ENCODE peak calls at places on chromosomes 6 and 20, in six cellular contexts. J, M, N, P, Q and C are unnamed samples.

GRCh38 chr6:31471711-31472110 is 26.2 kb upstream of the MICB start:
- DNase-seq in N (no peak), M (no peak), P (no peak), Q (no peak), J (no peak), C (no peak)

GRCh38 chr6:143733500-143733899 is 55.7 kb downstream of the PHACTR2 start:
- DNase-seq in N (no peak), J (no peak), Q (no peak), M (no peak), P (no peak), C (no peak)

GRCh38 chr6:29728173-29728879 is 5.1 kb downstream of the HLA-F start:
- DNase-seq in M (no peak), J (no peak), N (no peak), Q (no peak), P (no peak), C (no peak)

GRCh38 chr20:58492795-58493538 is 22.2 kb downstream of the APCDD1L start:
- DNase-seq in Q (no peak), M (no peak), J (no peak), P (no peak), N (no peak), C (no peak)

GRCh38 chr6:40187654-40188053 is 253.4 kb upstream of the MOCS1 start:
- DNase-seq in P (no peak), N (no peak), M (no peak), J (no peak), Q (no peak), C (no peak)

GRCh38 chr6:105179244-105180065 is at the start of gene POPDC3:
- DNase-seq in M (no peak), Q (no peak), N (no peak), P (no peak), J (no peak), C (peak; percentile 86)

GRCh38 chr20:56004611-56005388 is 519 bp downstream of the CBLN4 start:
- DNase-seq in P (no peak), J (no peak), M (no peak), Q (no peak), N (no peak), C (peak; percentile 75)

GRCh38 chr20:8808180-8808535 is 260.7 kb upstream of the PLCB4 start:
- DNase-seq in Q (no peak), N (no peak), J (no peak), P (no peak), M (no peak), C (no peak)

GRCh38 chr20:9660236-9660868 is 146.0 kb downstream of the LAMP5 start:
- DNase-seq in M (no peak), P (peak; percentile 16), J (no peak), Q (no peak), N (no peak), C (no peak)

GRCh38 chr6:160297310-160297709 is 38.7 kb upstream of the SLC22A2 start:
- DNase-seq in N (no peak), M (no peak), Q (no peak), J (peak; percentile 19), P (peak; percentile 14), C (no peak)

GRCh38 chr6:126039284-126039683 is 52.9 kb downstream of the TRMT11 start:
- DNase-seq in P (no peak), N (no peak), J (no peak), M (no peak), Q (no peak), C (no peak)

GRCh38 chr6:4567141-4567540 is 209.1 kb upstream of the CDYL start:
- DNase-seq in M (no peak), J (no peak), Q (no peak), N (no peak), P (no peak), C (no peak)

GRCh38 chr20:50221501-50222323 is 31.1 kb downstream of the CEBPB start:
- DNase-seq in P (no peak), N (no peak), Q (no peak), M (no peak), J (no peak), C (no peak)

DNA sequence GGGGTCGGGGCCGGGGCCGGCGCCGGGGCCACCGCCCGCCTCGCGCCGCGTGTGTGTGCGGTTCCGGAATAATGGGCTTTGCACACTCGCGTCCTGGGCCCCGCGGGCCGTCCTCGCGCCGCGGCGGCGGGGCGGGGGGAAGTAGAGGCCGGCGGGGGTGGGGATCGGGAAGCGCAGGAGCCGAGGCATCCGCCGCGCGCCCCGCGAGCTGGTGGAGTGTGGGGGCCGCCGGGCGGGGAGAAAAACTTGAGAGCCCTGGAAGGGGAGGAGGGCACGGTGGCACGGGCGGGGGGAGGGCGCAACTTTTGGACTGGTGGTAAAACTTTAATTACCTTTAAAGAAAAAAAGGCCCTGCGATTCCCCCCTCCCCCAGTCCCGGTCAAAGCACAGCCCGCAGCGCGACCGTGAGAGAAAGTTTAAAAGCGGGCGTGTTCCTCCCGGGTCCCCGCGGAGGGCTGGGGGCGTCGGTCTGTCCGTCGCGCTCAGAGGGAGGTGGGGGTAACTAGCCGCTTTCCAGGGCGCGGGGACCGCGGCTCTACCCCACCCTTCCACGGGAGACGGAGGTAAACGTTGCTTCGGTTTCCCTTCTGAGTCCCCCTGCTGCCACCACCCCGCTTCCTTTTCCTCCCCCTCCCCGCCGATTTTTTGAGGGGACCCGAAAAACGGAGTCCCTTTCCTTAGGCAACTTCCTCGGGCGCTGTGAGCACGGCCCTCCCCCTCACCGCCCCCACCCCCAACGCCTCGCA is 1.9 kb downstream of the L3MBTL3 start:
- DNase-seq in J (no peak), Q (no peak), M (no peak), N (peak; percentile 57), P (no peak), C (peak; percentile 26)
- H3K9ac ChIP-seq in J (no peak overlapping the region), Q (peak overlapping the region; percentile 62), M (peak overlapping the region; percentile 59), N (peak overlapping the region; percentile 47), P (no peak overlapping the region), C (peak overlapping the region; percentile 72)

DNA sequence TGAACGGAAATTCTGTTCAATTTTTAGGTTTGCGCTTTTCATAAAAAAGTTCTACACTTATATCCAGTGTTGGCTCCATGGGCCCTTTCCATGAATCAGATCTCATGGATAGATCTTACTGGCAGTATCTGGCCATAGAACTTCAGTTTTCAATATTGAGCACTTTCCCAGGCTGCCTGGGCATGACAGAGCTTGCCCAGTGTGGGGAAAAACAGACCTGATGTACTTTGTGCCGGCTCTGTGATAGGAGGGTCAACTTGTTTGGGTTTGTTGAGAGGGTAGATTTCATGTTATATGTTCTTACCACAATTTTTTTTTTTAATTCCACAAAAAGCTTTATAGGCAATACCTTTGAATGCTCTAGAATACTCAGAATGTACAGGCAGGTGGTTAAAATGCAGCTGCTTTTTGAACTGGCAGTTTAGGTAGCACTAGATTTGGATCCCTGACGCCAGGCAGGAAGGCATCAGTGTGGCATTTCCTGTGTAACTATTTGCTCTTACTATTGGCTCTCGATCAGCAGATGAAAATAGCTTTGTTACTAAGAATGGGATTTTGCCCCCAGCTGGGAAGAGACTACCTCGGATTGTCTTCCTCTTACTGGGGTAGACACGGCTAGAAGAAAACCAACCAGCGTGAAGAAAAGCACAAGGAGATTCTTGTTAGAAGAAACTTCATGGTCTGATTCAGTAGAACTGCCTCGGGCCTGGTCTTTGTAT is 404.9 kb upstream of the SOX4 start:
- DNase-seq in Q (peak; percentile 82), P (peak; percentile 24), N (no peak), M (no peak), J (no peak), C (no peak)
- TF ChIP-seq MAX in Q (no peak), P (no peak), N (no peak), M (no peak), J (no peak), C (no peak)

GRCh38 chr20:23084282-23084844 is 1.8 kb downstream of the CD93 start:
- DNase-seq in M (no peak), N (no peak), J (no peak), Q (no peak), P (no peak), C (no peak)

GRCh38 chr20:23086931-23087411 is 847 bp upstream of the CD93 start:
- DNase-seq in J (no peak), N (no peak), M (no peak), P (no peak), Q (no peak), C (no peak)

GRCh38 chr20:23084845-23085355 is 1.2 kb downstream of the CD93 start:
- DNase-seq in J (no peak), Q (no peak), N (no peak), P (no peak), M (no peak), C (no peak)

GRCh38 chr20:23086056-23086551 is at the start of gene CD93:
- DNase-seq in Q (no peak), N (no peak), P (no peak), M (no peak), J (no peak), C (no peak)

DNA sequence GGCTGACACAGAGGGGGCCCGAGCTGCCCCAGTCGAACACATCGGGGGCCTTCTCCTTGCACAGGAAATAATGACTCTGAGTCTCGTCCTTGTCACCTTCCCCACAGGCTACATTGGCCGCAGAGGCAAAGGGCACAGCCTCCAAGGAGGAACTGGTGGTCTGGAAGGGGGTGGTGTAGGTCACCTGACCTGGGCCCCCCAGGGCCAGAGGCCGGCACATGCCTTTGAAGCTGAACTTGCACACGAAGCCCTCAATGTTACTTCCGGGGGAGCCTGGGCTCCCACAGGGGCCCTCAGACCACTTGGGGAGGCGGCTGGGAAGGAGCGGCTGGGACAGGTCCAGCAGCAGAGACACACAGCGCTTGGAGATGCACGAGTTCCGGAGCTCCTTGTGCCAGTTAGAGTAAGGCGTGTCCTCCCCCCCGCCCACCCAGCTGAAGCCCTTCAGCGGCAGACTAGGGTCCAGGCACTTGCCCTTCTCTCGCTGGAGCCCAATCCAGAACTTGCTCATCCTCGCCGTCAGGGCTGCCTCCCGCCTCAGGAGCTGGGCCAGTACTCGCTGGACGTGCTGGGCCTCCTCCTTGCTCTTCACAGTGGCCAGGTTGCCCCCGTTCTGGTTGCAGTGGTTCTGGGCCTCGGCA is 589 bp downstream of the CD93 start:
- DNase-seq in N (no peak), J (no peak), P (no peak), Q (no peak), M (no peak), C (no peak)
- TF ChIP-seq SIN3A in N (no peak), J (no peak), P (no peak), Q (no peak), M (no peak), C (no peak)

DNA sequence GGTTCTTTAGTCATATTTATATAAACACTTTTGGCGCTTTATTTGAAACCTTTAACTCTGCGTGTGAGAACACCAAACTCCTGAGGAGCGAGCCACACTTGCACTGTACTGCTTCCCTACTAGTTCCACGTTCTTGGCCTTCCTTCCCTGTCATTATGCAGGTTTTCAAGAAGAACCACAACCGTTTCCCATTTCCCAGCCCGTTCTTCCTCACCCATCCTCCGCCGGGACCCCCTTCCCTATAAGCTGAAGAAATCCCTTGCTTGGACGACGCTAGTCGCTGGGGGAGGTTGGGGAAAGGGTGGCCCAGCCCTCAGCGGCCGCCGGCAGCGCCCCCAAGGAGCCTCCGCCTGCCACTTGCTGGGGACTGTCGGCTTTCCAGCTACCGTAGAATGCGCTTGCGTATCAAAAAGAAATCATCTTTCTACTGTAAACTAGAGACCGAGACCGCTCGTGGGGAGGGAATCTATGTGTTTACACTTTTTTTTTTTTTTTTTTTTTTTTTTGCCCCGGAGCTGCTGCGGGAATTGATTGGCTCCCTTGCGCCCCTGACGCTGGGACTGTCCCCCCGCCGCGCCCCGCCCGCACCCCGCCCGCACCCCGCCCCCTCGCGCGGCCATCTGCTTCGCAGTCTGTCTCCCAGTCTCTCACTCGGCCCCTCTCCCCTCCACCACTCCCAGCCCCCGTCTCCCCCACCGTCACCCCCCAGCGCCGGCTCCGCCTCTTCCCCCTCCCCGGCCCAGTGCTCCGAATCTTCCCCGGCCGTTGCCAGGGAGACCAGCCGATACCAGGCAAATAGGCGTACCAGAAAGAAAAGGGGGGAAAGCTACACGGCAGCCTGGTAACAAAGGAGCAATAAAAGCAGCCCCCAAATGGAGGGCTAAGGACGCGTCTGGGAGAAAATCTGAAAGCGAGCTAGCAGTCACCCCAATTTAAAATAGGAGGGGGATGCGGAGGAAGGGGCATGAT is 2.3 kb upstream of the MARCKS start:
- DNase-seq in M (no peak), N (peak; percentile 42), J (no peak), Q (no peak), P (peak; percentile 44), C (peak; percentile 92)
- H3K9ac ChIP-seq in M (peak overlapping the region; percentile 57), N (peak overlapping the region; percentile 60), J (peak overlapping the region; percentile 64), Q (peak overlapping the region; percentile 78), P (peak overlapping the region; percentile 100), C (peak overlapping the region; percentile 100)